ENCODE peak calls at places on chromosome 2, in seven cellular contexts. One of them, this sample, is unnamed.

GRCh38 chr2:85996591-85996990 is 107.8 kb upstream of the ST3GAL5 start:
- DNase-seq in fibroblast of lung: no peak
- DNase-seq in aorta: peak
- DNase-seq in IMR-90: no peak
- DNase-seq in PC-3: no peak
- DNase-seq in kidney: no peak
- DNase-seq in upper lobe of right lung: no peak
- DNase-seq in this sample: peak

GRCh38 chr2:29456429-29456828 is 341.2 kb downstream of the CLIP4 start:
- DNase-seq in fibroblast of lung: no peak
- DNase-seq in aorta: no peak
- DNase-seq in IMR-90: no peak
- DNase-seq in PC-3: no peak
- DNase-seq in kidney: no peak
- DNase-seq in upper lobe of right lung: no peak
- DNase-seq in this sample: no peak

GRCh38 chr2:98921062-98921461 is 15.0 kb downstream of the CRACDL start:
- DNase-seq in fibroblast of lung: no peak
- DNase-seq in aorta: no peak
- DNase-seq in IMR-90: no peak
- DNase-seq in PC-3: no peak
- DNase-seq in kidney: no peak
- DNase-seq in upper lobe of right lung: peak
- DNase-seq in this sample: no peak

GRCh38 chr2:138752231-138752956 is 27.8 kb downstream of the NXPH2 start:
- DNase-seq in fibroblast of lung: peak
- DNase-seq in aorta: no peak
- DNase-seq in IMR-90: peak
- DNase-seq in PC-3: peak
- DNase-seq in kidney: no peak
- DNase-seq in upper lobe of right lung: no peak
- DNase-seq in this sample: no peak

GRCh38 chr2:8472545-8473361 is 209.1 kb upstream of the ID2 start:
- DNase-seq in fibroblast of lung: no peak
- DNase-seq in aorta: no peak
- DNase-seq in IMR-90: no peak
- DNase-seq in PC-3: no peak
- DNase-seq in kidney: no peak
- DNase-seq in upper lobe of right lung: no peak
- DNase-seq in this sample: no peak

GRCh38 chr2:174797792-174798276 is 33.6 kb upstream of the CHRNA1 start:
- DNase-seq in fibroblast of lung: peak
- DNase-seq in aorta: no peak
- DNase-seq in IMR-90: peak
- DNase-seq in PC-3: no peak
- DNase-seq in kidney: no peak
- DNase-seq in upper lobe of right lung: no peak
- DNase-seq in this sample: no peak

GRCh38 chr2:102306125-102306524 is 5.2 kb upstream of the IL1RL1 start:
- DNase-seq in fibroblast of lung: no peak
- DNase-seq in aorta: no peak
- DNase-seq in IMR-90: no peak
- DNase-seq in PC-3: no peak
- DNase-seq in kidney: no peak
- DNase-seq in upper lobe of right lung: no peak
- DNase-seq in this sample: no peak

GRCh38 chr2:33727361-33728032 is 128.4 kb upstream of the FAM98A start:
- DNase-seq in fibroblast of lung: no peak
- DNase-seq in aorta: peak
- DNase-seq in IMR-90: no peak
- DNase-seq in PC-3: no peak
- DNase-seq in kidney: no peak
- DNase-seq in upper lobe of right lung: no peak
- DNase-seq in this sample: no peak

GRCh38 chr2:239539083-239539775 is 138.4 kb upstream of the HDAC4 start:
- DNase-seq in fibroblast of lung: no peak
- DNase-seq in aorta: peak
- DNase-seq in IMR-90: no peak
- DNase-seq in PC-3: no peak
- DNase-seq in kidney: no peak
- DNase-seq in upper lobe of right lung: no peak
- DNase-seq in this sample: no peak

GRCh38 chr2:190404487-190404886 is 3.7 kb upstream of the MFSD6 start:
- DNase-seq in fibroblast of lung: no peak
- DNase-seq in aorta: no peak
- DNase-seq in IMR-90: peak
- DNase-seq in PC-3: no peak
- DNase-seq in kidney: no peak
- DNase-seq in upper lobe of right lung: no peak
- DNase-seq in this sample: no peak

GRCh38 chr2:127486247-127486912 is 39.9 kb downstream of the IWS1 start:
- DNase-seq in fibroblast of lung: no peak
- DNase-seq in aorta: no peak
- DNase-seq in IMR-90: peak
- DNase-seq in PC-3: no peak
- DNase-seq in kidney: no peak
- DNase-seq in upper lobe of right lung: no peak
- DNase-seq in this sample: no peak

GRCh38 chr2:165268751-165269150 is 29.5 kb downstream of the SCN2A start:
- DNase-seq in fibroblast of lung: no peak
- DNase-seq in aorta: no peak
- DNase-seq in IMR-90: no peak
- DNase-seq in PC-3: no peak
- DNase-seq in kidney: no peak
- DNase-seq in upper lobe of right lung: no peak
- DNase-seq in this sample: no peak

GRCh38 chr2:9287400-9288059 is 80.9 kb downstream of the ASAP2 start:
- DNase-seq in fibroblast of lung: peak
- DNase-seq in aorta: peak
- DNase-seq in IMR-90: peak
- DNase-seq in PC-3: peak
- DNase-seq in kidney: no peak
- DNase-seq in upper lobe of right lung: no peak
- DNase-seq in this sample: no peak

GRCh38 chr2:193228276-193228675 is 1033.5 kb upstream of the TMEFF2 start:
- DNase-seq in fibroblast of lung: no peak
- DNase-seq in aorta: no peak
- DNase-seq in IMR-90: no peak
- DNase-seq in PC-3: no peak
- DNase-seq in kidney: no peak
- DNase-seq in upper lobe of right lung: no peak
- DNase-seq in this sample: no peak

GRCh38 chr2:201930831-201931230 is 102.8 kb upstream of the FZD7 start:
- DNase-seq in fibroblast of lung: no peak
- DNase-seq in aorta: no peak
- DNase-seq in IMR-90: no peak
- DNase-seq in PC-3: no peak
- DNase-seq in kidney: no peak
- DNase-seq in upper lobe of right lung: no peak
- DNase-seq in this sample: no peak

GRCh38 chr2:170176212-170176611 is 1.7 kb upstream of the MYO3B start:
- DNase-seq in fibroblast of lung: no peak
- DNase-seq in aorta: no peak
- DNase-seq in IMR-90: no peak
- DNase-seq in PC-3: no peak
- DNase-seq in kidney: no peak
- DNase-seq in upper lobe of right lung: no peak
- DNase-seq in this sample: no peak

GRCh38 chr2:181309161-181309560 is 148.0 kb upstream of the ITGA4 start:
- DNase-seq in fibroblast of lung: no peak
- DNase-seq in aorta: no peak
- DNase-seq in IMR-90: no peak
- DNase-seq in PC-3: no peak
- DNase-seq in kidney: no peak
- DNase-seq in upper lobe of right lung: no peak
- DNase-seq in this sample: no peak

GRCh38 chr2:181307203-181307991 is 149.8 kb upstream of the ITGA4 start:
- DNase-seq in fibroblast of lung: no peak
- DNase-seq in aorta: no peak
- DNase-seq in IMR-90: no peak
- DNase-seq in PC-3: no peak
- DNase-seq in kidney: no peak
- DNase-seq in upper lobe of right lung: no peak
- DNase-seq in this sample: no peak

GRCh38 chr2:181309576-181309975 is 147.6 kb upstream of the ITGA4 start:
- DNase-seq in fibroblast of lung: no peak
- DNase-seq in aorta: no peak
- DNase-seq in IMR-90: no peak
- DNase-seq in PC-3: no peak
- DNase-seq in kidney: no peak
- DNase-seq in upper lobe of right lung: no peak
- DNase-seq in this sample: no peak

GRCh38 chr2:181306785-181307184 is 150.4 kb upstream of the ITGA4 start:
- DNase-seq in fibroblast of lung: peak
- DNase-seq in aorta: no peak
- DNase-seq in IMR-90: peak
- DNase-seq in PC-3: peak
- DNase-seq in kidney: no peak
- DNase-seq in upper lobe of right lung: no peak
- DNase-seq in this sample: no peak

DNA sequence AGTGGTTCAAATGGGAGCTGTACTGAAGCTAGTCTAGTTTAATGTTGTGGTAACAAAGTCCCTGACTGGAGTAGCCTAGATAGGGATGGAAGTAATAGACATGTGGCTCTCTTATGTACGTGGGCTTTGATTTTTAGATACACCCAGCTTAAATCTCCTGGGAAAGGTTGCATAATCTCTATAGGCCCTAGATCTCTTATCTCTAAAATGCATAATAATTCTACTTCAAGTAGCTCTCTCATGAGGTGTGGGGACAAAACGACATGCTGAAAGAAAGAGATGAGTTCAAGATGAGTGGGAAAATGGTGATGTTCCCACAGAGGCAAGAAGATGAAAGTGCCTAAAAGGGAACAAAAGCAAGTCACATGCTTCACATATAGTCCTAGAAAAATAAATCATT is 148.5 kb upstream of the ITGA4 start:
- DNase-seq in fibroblast of lung: no peak
- DNase-seq in aorta: no peak
- DNase-seq in IMR-90: no peak
- DNase-seq in PC-3: no peak
- DNase-seq in kidney: no peak
- DNase-seq in upper lobe of right lung: no peak
- DNase-seq in this sample: no peak
- H3K27ac ChIP-seq in fibroblast of lung: no peak
- H3K27ac ChIP-seq in aorta: no peak
- H3K27ac ChIP-seq in IMR-90: no peak
- H3K27ac ChIP-seq in PC-3: no peak
- H3K27ac ChIP-seq in kidney: no peak
- H3K27ac ChIP-seq in upper lobe of right lung: peak
- H3K27ac ChIP-seq in this sample: no peak

DNA sequence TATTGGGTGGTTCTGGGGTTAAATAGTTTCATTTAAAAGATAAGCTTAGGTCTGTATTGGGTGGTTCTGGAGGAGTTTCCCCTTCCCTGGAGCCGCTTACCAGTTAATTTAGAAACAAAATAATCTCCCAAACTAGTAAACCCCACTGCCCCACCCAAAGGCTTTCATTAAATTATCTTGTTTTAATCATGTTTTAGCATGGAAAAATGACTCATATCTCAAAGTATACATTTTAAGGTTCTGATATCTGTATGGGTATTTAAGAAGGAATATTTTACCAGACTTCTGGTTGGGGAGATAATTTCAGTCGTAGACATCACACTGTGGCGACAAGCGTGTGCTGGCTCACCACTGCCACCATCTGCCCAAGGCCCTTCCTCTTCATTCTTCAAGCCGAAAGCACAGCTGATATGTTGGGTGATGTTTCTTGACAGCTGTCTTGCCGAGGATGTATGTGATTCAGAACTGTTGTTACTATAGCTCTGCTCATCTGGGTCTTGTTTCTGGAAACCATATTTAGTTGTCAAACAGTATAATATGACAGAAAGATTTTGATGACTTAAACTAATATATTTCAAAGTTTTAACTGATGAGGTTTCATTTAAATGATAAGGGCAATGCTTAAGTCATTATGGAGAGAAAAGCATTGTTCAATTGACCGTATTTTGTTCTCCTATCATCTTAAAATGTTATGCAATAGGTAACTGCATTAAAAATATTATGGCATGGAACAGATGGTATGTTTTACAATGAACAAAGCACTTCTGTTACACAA is 5.1 kb downstream of the FIGLA start:
- DNase-seq in fibroblast of lung: peak
- DNase-seq in aorta: no peak
- DNase-seq in IMR-90: no peak
- DNase-seq in PC-3: peak
- DNase-seq in kidney: no peak
- DNase-seq in upper lobe of right lung: no peak
- DNase-seq in this sample: no peak
- H3K27ac ChIP-seq in fibroblast of lung: no peak
- H3K27ac ChIP-seq in aorta: no peak
- H3K27ac ChIP-seq in IMR-90: no peak
- H3K27ac ChIP-seq in PC-3: no peak
- H3K27ac ChIP-seq in kidney: no peak
- H3K27ac ChIP-seq in upper lobe of right lung: no peak
- H3K27ac ChIP-seq in this sample: no peak

GRCh38 chr2:42809131-42809875 is 16.9 kb upstream of the HAAO start:
- DNase-seq in fibroblast of lung: peak
- DNase-seq in aorta: no peak
- DNase-seq in IMR-90: no peak
- DNase-seq in PC-3: no peak
- DNase-seq in kidney: no peak
- DNase-seq in upper lobe of right lung: no peak
- DNase-seq in this sample: peak
- H3K27ac ChIP-seq in fibroblast of lung: peak
- H3K27ac ChIP-seq in aorta: peak
- H3K27ac ChIP-seq in IMR-90: peak
- H3K27ac ChIP-seq in PC-3: peak
- H3K27ac ChIP-seq in kidney: peak
- H3K27ac ChIP-seq in upper lobe of right lung: peak
- H3K27ac ChIP-seq in this sample: peak

GRCh38 chr2:130154773-130155765 is 10.2 kb upstream of the CCDC74B start:
- DNase-seq in fibroblast of lung: no peak
- DNase-seq in aorta: peak
- DNase-seq in IMR-90: no peak
- DNase-seq in PC-3: no peak
- DNase-seq in kidney: peak
- DNase-seq in upper lobe of right lung: peak
- DNase-seq in this sample: no peak
- H3K27ac ChIP-seq in fibroblast of lung: no peak
- H3K27ac ChIP-seq in aorta: no peak
- H3K27ac ChIP-seq in IMR-90: no peak
- H3K27ac ChIP-seq in PC-3: no peak
- H3K27ac ChIP-seq in kidney: no peak
- H3K27ac ChIP-seq in upper lobe of right lung: no peak
- H3K27ac ChIP-seq in this sample: no peak

This sample was measured in vagina.